ENCODE peak calls at places on chromosome 7, in ten cellular contexts. One of them, this sample, is unnamed.

GRCh38 chr7:981793-982510 is 1.0 kb upstream of the CYP2W1 start:
- DNase-seq in epithelial cell of proximal tubule: no peak
- DNase-seq in AG04450: no peak
- DNase-seq in AG10803: no peak
- DNase-seq in RWPE2: no peak
- DNase-seq in K562: no peak
- DNase-seq in ovary: no peak
- DNase-seq in BE2C: no peak
- DNase-seq in PC-3: no peak
- DNase-seq in HFF-Myc: no peak
- DNase-seq in this sample: no peak

GRCh38 chr7:155963771-155964195 is 151.5 kb upstream of the SHH start:
- DNase-seq in AG10803: no peak
- DNase-seq in RWPE2: no peak
- DNase-seq in BE2C: no peak
- DNase-seq in PC-3: no peak
- DNase-seq in K562: no peak
- DNase-seq in ovary: no peak
- DNase-seq in HFF-Myc: no peak
- DNase-seq in epithelial cell of proximal tubule: no peak
- DNase-seq in AG04450: no peak
- DNase-seq in this sample: no peak

GRCh38 chr7:29639887-29640600 is 76.4 kb downstream of the PRR15 start:
- DNase-seq in K562: no peak
- DNase-seq in AG10803: no peak
- DNase-seq in BE2C: no peak
- DNase-seq in HFF-Myc: no peak
- DNase-seq in epithelial cell of proximal tubule: no peak
- DNase-seq in AG04450: no peak
- DNase-seq in RWPE2: no peak
- DNase-seq in ovary: no peak
- DNase-seq in PC-3: no peak
- DNase-seq in this sample: no peak

GRCh38 chr7:148264933-148265557 is 325.5 kb upstream of the C7orf33 start:
- DNase-seq in K562: peak
- DNase-seq in HFF-Myc: no peak
- DNase-seq in RWPE2: no peak
- DNase-seq in BE2C: peak
- DNase-seq in epithelial cell of proximal tubule: peak
- DNase-seq in AG10803: peak
- DNase-seq in ovary: no peak
- DNase-seq in AG04450: no peak
- DNase-seq in PC-3: peak
- DNase-seq in this sample: peak

GRCh38 chr7:93119191-93119905 is 1.6 kb upstream of the SAMD9 start:
- DNase-seq in RWPE2: no peak
- DNase-seq in K562: no peak
- DNase-seq in ovary: no peak
- DNase-seq in AG04450: no peak
- DNase-seq in epithelial cell of proximal tubule: no peak
- DNase-seq in HFF-Myc: no peak
- DNase-seq in BE2C: no peak
- DNase-seq in PC-3: no peak
- DNase-seq in AG10803: peak
- DNase-seq in this sample: peak

GRCh38 chr7:18352339-18353255 is 143.0 kb upstream of the HDAC9 start:
- DNase-seq in ovary: no peak
- DNase-seq in AG04450: peak
- DNase-seq in K562: peak
- DNase-seq in AG10803: peak
- DNase-seq in BE2C: peak
- DNase-seq in epithelial cell of proximal tubule: peak
- DNase-seq in PC-3: peak
- DNase-seq in HFF-Myc: peak
- DNase-seq in RWPE2: no peak
- DNase-seq in this sample: peak

GRCh38 chr7:36474283-36475010 is 84.8 kb downstream of the ANLN start:
- DNase-seq in RWPE2: no peak
- DNase-seq in ovary: no peak
- DNase-seq in AG04450: no peak
- DNase-seq in PC-3: peak
- DNase-seq in HFF-Myc: no peak
- DNase-seq in BE2C: no peak
- DNase-seq in epithelial cell of proximal tubule: no peak
- DNase-seq in AG10803: no peak
- DNase-seq in K562: peak
- DNase-seq in this sample: no peak

GRCh38 chr7:95534796-95535195 is 49.1 kb downstream of the ASB4 start:
- DNase-seq in RWPE2: no peak
- DNase-seq in K562: no peak
- DNase-seq in AG10803: no peak
- DNase-seq in epithelial cell of proximal tubule: no peak
- DNase-seq in BE2C: no peak
- DNase-seq in AG04450: no peak
- DNase-seq in ovary: no peak
- DNase-seq in PC-3: no peak
- DNase-seq in HFF-Myc: no peak
- DNase-seq in this sample: no peak

GRCh38 chr7:101486764-101487458 is 124.2 kb downstream of the COL26A1 start:
- DNase-seq in K562: no peak
- DNase-seq in epithelial cell of proximal tubule: no peak
- DNase-seq in AG10803: no peak
- DNase-seq in AG04450: no peak
- DNase-seq in RWPE2: no peak
- DNase-seq in ovary: peak
- DNase-seq in PC-3: no peak
- DNase-seq in BE2C: peak
- DNase-seq in HFF-Myc: no peak
- DNase-seq in this sample: no peak

GRCh38 chr7:81446212-81446611 is 323.6 kb downstream of the HGF start:
- DNase-seq in RWPE2: no peak
- DNase-seq in ovary: no peak
- DNase-seq in PC-3: peak
- DNase-seq in AG04450: no peak
- DNase-seq in K562: no peak
- DNase-seq in BE2C: no peak
- DNase-seq in AG10803: no peak
- DNase-seq in HFF-Myc: no peak
- DNase-seq in epithelial cell of proximal tubule: no peak
- DNase-seq in this sample: no peak

GRCh38 chr7:83015921-83016320 is 146.8 kb downstream of the PCLO start:
- DNase-seq in BE2C: no peak
- DNase-seq in RWPE2: no peak
- DNase-seq in epithelial cell of proximal tubule: no peak
- DNase-seq in HFF-Myc: no peak
- DNase-seq in AG04450: no peak
- DNase-seq in AG10803: no peak
- DNase-seq in ovary: no peak
- DNase-seq in PC-3: no peak
- DNase-seq in K562: no peak
- DNase-seq in this sample: no peak

GRCh38 chr7:95886501-95887090 is 114.2 kb downstream of the DYNC1I1 start:
- DNase-seq in AG10803: peak
- DNase-seq in K562: no peak
- DNase-seq in epithelial cell of proximal tubule: no peak
- DNase-seq in BE2C: no peak
- DNase-seq in AG04450: no peak
- DNase-seq in ovary: no peak
- DNase-seq in PC-3: peak
- DNase-seq in HFF-Myc: no peak
- DNase-seq in RWPE2: no peak
- DNase-seq in this sample: no peak

GRCh38 chr7:71132521-71133231 is 732 bp downstream of the GALNT17 start:
- DNase-seq in BE2C: no peak
- DNase-seq in epithelial cell of proximal tubule: no peak
- DNase-seq in RWPE2: no peak
- DNase-seq in PC-3: no peak
- DNase-seq in AG10803: no peak
- DNase-seq in AG04450: no peak
- DNase-seq in ovary: peak
- DNase-seq in HFF-Myc: no peak
- DNase-seq in K562: no peak
- DNase-seq in this sample: no peak

DNA sequence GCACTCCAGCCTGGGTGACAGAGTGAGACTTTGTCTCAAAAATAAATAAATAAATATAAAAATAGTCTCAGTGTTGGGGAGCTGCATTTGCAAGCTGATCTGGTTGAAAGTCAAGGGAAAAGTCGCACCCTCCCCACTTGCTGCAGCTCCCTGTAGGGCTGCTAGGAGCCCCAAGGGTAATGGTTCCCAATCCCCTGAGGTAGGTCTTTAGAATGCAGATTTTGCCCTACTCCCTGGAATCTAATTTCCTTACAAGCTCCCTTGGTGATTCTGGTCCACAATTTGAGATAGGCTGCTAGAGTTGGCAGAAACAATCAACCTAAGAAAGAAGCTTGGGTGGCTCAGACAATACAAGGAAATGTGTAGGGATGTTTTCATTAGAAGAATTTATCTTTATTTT is 232.5 kb upstream of the YAE1 start:
- DNase-seq in ovary: no peak
- DNase-seq in K562: no peak
- DNase-seq in AG04450: no peak
- DNase-seq in RWPE2: no peak
- DNase-seq in HFF-Myc: no peak
- DNase-seq in PC-3: no peak
- DNase-seq in AG10803: no peak
- DNase-seq in epithelial cell of proximal tubule: no peak
- DNase-seq in BE2C: no peak
- DNase-seq in this sample: no peak
- TF ChIP-seq CTCF in ovary: no peak
- TF ChIP-seq CTCF in K562: no peak
- TF ChIP-seq CTCF in AG04450: no peak
- TF ChIP-seq CTCF in RWPE2: no peak
- TF ChIP-seq CTCF in HFF-Myc: no peak
- TF ChIP-seq CTCF in PC-3: no peak
- TF ChIP-seq CTCF in AG10803: no peak
- TF ChIP-seq CTCF in epithelial cell of proximal tubule: no peak
- TF ChIP-seq CTCF in BE2C: no peak
- TF ChIP-seq CTCF in this sample: no peak

DNA sequence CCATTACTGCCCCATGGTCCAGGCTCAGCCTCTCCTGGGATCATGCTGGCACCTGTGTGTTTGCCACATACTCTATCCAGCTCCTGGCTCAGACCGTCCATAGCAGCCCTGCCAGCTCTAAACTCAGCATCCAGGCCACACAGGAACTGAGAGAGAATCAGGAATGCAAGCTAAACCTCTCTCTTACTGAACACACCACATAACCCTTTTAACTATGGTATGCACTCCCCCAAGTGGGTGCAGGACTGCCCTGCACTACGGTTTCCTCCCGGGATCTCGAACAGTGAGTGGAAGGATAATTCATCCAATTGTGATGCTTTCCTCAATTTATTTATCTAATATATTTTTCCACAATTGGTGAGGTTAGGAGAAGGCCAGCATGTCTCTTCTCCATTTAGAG is 17.1 kb upstream of the ZNF800 start:
- DNase-seq in RWPE2: no peak
- DNase-seq in HFF-Myc: no peak
- DNase-seq in AG04450: no peak
- DNase-seq in K562: peak
- DNase-seq in PC-3: no peak
- DNase-seq in AG10803: peak
- DNase-seq in ovary: no peak
- DNase-seq in epithelial cell of proximal tubule: no peak
- DNase-seq in BE2C: no peak
- DNase-seq in this sample: peak
- TF ChIP-seq CTCF in RWPE2: no peak
- TF ChIP-seq CTCF in HFF-Myc: no peak
- TF ChIP-seq CTCF in AG04450: peak
- TF ChIP-seq CTCF in K562: peak
- TF ChIP-seq CTCF in PC-3: no peak
- TF ChIP-seq CTCF in AG10803: peak
- TF ChIP-seq CTCF in ovary: no peak
- TF ChIP-seq CTCF in epithelial cell of proximal tubule: no peak
- TF ChIP-seq CTCF in BE2C: peak
- TF ChIP-seq CTCF in this sample: peak

GRCh38 chr7:139557857-139558581 is 34.5 kb downstream of the CLEC2L start:
- DNase-seq in AG04450: no peak
- DNase-seq in PC-3: no peak
- DNase-seq in ovary: no peak
- DNase-seq in epithelial cell of proximal tubule: no peak
- DNase-seq in RWPE2: no peak
- DNase-seq in K562: peak
- DNase-seq in AG10803: no peak
- DNase-seq in BE2C: no peak
- DNase-seq in HFF-Myc: no peak
- DNase-seq in this sample: no peak
- TF ChIP-seq CTCF in AG04450: no peak
- TF ChIP-seq CTCF in PC-3: peak
- TF ChIP-seq CTCF in ovary: no peak
- TF ChIP-seq CTCF in epithelial cell of proximal tubule: no peak
- TF ChIP-seq CTCF in RWPE2: no peak
- TF ChIP-seq CTCF in K562: peak
- TF ChIP-seq CTCF in AG10803: no peak
- TF ChIP-seq CTCF in BE2C: peak
- TF ChIP-seq CTCF in HFF-Myc: no peak
- TF ChIP-seq CTCF in this sample: peak

GRCh38 chr7:4209126-4209525 is 473.0 kb upstream of the FOXK1 start:
- DNase-seq in RWPE2: no peak
- DNase-seq in HFF-Myc: no peak
- DNase-seq in BE2C: no peak
- DNase-seq in epithelial cell of proximal tubule: no peak
- DNase-seq in ovary: no peak
- DNase-seq in AG10803: no peak
- DNase-seq in PC-3: no peak
- DNase-seq in AG04450: no peak
- DNase-seq in K562: no peak
- DNase-seq in this sample: no peak
- TF ChIP-seq CTCF in RWPE2: no peak
- TF ChIP-seq CTCF in HFF-Myc: no peak
- TF ChIP-seq CTCF in BE2C: no peak
- TF ChIP-seq CTCF in epithelial cell of proximal tubule: no peak
- TF ChIP-seq CTCF in ovary: no peak
- TF ChIP-seq CTCF in AG10803: no peak
- TF ChIP-seq CTCF in PC-3: no peak
- TF ChIP-seq CTCF in AG04450: no peak
- TF ChIP-seq CTCF in K562: no peak
- TF ChIP-seq CTCF in this sample: no peak

GRCh38 chr7:150756858-150757257 is 19.6 kb downstream of the GIMAP5 start:
- DNase-seq in AG04450: no peak
- DNase-seq in K562: peak
- DNase-seq in RWPE2: no peak
- DNase-seq in ovary: no peak
- DNase-seq in BE2C: no peak
- DNase-seq in epithelial cell of proximal tubule: no peak
- DNase-seq in HFF-Myc: no peak
- DNase-seq in AG10803: no peak
- DNase-seq in PC-3: peak
- DNase-seq in this sample: no peak
- TF ChIP-seq CTCF in AG04450: no peak
- TF ChIP-seq CTCF in K562: peak
- TF ChIP-seq CTCF in RWPE2: peak
- TF ChIP-seq CTCF in ovary: no peak
- TF ChIP-seq CTCF in BE2C: peak
- TF ChIP-seq CTCF in epithelial cell of proximal tubule: peak
- TF ChIP-seq CTCF in HFF-Myc: no peak
- TF ChIP-seq CTCF in AG10803: peak
- TF ChIP-seq CTCF in PC-3: peak
- TF ChIP-seq CTCF in this sample: peak

This sample was measured in HFFc6.